ENCODE peak calls at places on chromosomes 16 and 17, in four cellular contexts. R is ascending aorta, T is foreskin fibroblast, C is keratinocyte. H is an unnamed sample.

GRCh38 chr16:22008215-22009142 is 568 bp downstream of the MOSMO start:
- DNase-seq in R (no peak), T (no peak), C (no peak), H (no peak)

GRCh38 chr16:11402051-11402744 is 56.9 kb downstream of the RMI2 start:
- DNase-seq in R (no peak), T (no peak), C (no peak), H (no peak)

GRCh38 chr16:89863741-89864391 is 9.5 kb upstream of the TCF25 start:
- DNase-seq in R (no peak), T (peak), C (no peak), H (peak)

GRCh38 chr16:70161350-70161749 is 12.2 kb upstream of the CLEC18C start:
- DNase-seq in R (no peak), T (no peak), C (no peak), H (no peak)

GRCh38 chr16:74862743-74863244 is 88.2 kb upstream of the FA2H start:
- DNase-seq in R (no peak), T (peak), C (no peak), H (peak)

GRCh38 chr16:15782573-15783365 is 74.1 kb downstream of the MYH11 start:
- DNase-seq in R (no peak), T (no peak), C (no peak), H (no peak)

GRCh38 chr16:13480801-13481200 is 439.2 kb upstream of the ERCC4 start:
- DNase-seq in R (no peak), T (peak), C (no peak), H (no peak)

GRCh38 chr17:37060094-37060493 is 111.3 kb downstream of the AATF start:
- DNase-seq in R (no peak), T (no peak), C (no peak), H (no peak)

GRCh38 chr16:10098991-10099390 is 83.2 kb downstream of the GRIN2A start:
- DNase-seq in R (no peak), T (peak), C (no peak), H (no peak)

GRCh38 chr17:61387011-61387410 is 12.6 kb upstream of the TBX2 start:
- DNase-seq in R (no peak), T (no peak), C (no peak), H (no peak)

GRCh38 chr17:32279933-32280716 is 14.5 kb downstream of the RHBDL3 start:
- DNase-seq in R (no peak), T (no peak), C (no peak), H (no peak)

GRCh38 chr17:63399856-63400255 is 46.2 kb downstream of the CYB561 start:
- DNase-seq in R (no peak), T (peak), C (no peak), H (peak)

GRCh38 chr17:8326591-8327583 is 12.8 kb upstream of the ODF4 start:
- DNase-seq in R (no peak), T (peak), C (no peak), H (peak)

GRCh38 chr17:46020023-46020735 is 21.1 kb downstream of the STH start:
- DNase-seq in R (no peak), T (no peak), C (no peak), H (no peak)

GRCh38 chr16:66619534-66620418 is 15.3 kb downstream of the CMTM3 start:
- DNase-seq in R (no peak), T (peak), C (no peak), H (peak)

GRCh38 chr16:2715064-2715463 is 5.0 kb downstream of the PRSS27 start:
- DNase-seq in R (no peak), T (no peak), C (no peak), H (no peak)

GRCh38 chr16:78990309-78990701 is 610.2 kb downstream of the MAF start:
- DNase-seq in R (no peak), T (no peak), C (no peak), H (no peak)

GRCh38 chr16:79213214-79213613 is 387.3 kb downstream of the MAF start:
- DNase-seq in R (no peak), T (no peak), C (no peak), H (no peak)

GRCh38 chr16:55212791-55213190 is 111.2 kb upstream of the IRX6 start:
- DNase-seq in R (no peak), T (no peak), C (no peak), H (no peak)

GRCh38 chr17:61551255-61551742 is 39.7 kb downstream of the NACA2 start:
- DNase-seq in R (no peak), T (peak), C (no peak), H (peak)

GRCh38 chr16:54152362-54153239 is 134.0 kb downstream of the IRX3 start:
- DNase-seq in R (no peak), T (no peak), C (no peak), H (no peak)

GRCh38 chr16:79286646-79287423 is 313.7 kb downstream of the MAF start:
- DNase-seq in R (peak), T (no peak), C (no peak), H (no peak)

GRCh38 chr16:60027351-60027750 is 1293.2 kb upstream of the GOT2 start:
- DNase-seq in R (no peak), T (no peak), C (no peak), H (no peak)

GRCh38 chr17:41510251-41511065 is 5.0 kb upstream of the KRT13 start:
- DNase-seq in R (no peak), T (no peak), C (no peak), H (no peak)

GRCh38 chr17:67606471-67606870 is 111.3 kb upstream of the NOL11 start:
- DNase-seq in R (no peak), T (no peak), C (no peak), H (no peak)

GRCh38 chr16:4780235-4780634 is 7.9 kb downstream of the SEPTIN12 start:
- DNase-seq in R (no peak), T (peak), C (no peak), H (no peak)

GRCh38 chr16:49640606-49641005 is 215.3 kb downstream of the ZNF423 start:
- DNase-seq in R (no peak), T (peak), C (no peak), H (peak)

GRCh38 chr17:38355256-38355655 is 3.6 kb downstream of the SOCS7 start:
- DNase-seq in R (no peak), T (no peak), C (no peak), H (no peak)

GRCh38 chr17:77266891-77267341 is 126.1 kb downstream of the SEC14L1 start:
- DNase-seq in R (no peak), T (no peak), C (no peak), H (no peak)

DNA sequence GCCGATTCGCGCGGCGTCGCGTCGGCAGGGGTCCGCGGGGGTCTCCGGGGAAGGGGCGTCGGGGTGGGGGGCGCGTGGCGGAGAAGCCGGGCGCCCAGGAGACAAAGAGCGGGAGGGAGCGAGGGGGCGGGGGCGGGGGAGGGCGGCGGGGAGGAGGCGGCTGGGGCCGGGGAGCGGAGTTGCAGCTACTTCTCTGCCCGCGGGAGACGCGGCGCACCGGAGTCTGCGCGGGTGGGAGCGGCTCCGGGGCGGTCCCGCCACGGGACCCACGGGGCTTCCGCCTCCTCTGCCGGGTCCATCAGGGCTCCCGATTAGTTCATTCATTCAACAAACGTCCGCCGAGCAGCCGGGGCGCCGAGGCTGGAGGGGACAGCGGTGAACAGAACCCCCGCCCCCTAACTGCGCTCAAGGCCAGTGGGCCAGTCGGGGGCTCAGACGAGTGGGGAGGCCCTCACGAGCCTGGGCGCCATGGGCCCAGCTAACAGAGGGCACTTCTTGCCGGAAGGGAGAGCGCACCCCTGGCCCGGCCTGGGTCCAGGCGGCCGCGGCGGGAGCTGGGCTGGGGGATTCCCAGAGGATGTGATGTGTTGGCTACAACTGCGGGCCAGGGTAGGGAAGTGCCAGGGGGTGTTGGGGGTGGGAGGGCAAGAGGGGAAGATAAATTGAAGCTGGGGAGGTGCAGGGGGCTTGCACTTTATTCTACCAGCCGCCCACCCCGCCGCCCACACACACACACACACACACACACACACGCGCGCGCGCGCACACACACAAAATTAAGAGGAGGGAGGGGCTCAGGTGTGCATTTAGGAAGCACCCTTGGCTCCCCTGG is at the start of gene SAMD14:
- DNase-seq in R (no peak), T (peak), C (no peak), H (peak)
- H3K4me3 ChIP-seq in R (peak), T (peak), C (peak), H (peak)

DNA sequence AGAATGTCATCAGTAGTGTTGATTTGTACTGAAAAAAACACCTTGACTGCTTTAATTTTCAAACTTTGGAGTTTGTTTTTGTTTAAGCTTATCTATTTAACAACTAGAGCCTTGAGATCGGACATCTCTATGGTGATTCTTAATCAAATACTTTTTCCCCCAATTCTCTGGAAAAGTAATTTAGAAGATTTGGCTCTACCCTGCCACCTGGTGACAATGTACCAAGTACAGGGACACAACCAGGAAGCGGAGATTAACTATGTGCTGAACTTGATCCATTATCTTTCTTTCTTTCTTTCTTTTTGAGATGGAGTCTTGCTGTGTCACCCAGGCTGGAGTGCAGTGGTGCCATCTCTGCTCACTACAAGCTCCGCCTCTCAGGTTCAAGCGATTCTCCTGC is 30.8 kb downstream of the USP43 start:
- DNase-seq in R (no peak), T (peak), C (no peak), H (no peak)
- TF ChIP-seq CTCF in R (no peak), T (peak), C (no peak), H (peak)

DNA sequence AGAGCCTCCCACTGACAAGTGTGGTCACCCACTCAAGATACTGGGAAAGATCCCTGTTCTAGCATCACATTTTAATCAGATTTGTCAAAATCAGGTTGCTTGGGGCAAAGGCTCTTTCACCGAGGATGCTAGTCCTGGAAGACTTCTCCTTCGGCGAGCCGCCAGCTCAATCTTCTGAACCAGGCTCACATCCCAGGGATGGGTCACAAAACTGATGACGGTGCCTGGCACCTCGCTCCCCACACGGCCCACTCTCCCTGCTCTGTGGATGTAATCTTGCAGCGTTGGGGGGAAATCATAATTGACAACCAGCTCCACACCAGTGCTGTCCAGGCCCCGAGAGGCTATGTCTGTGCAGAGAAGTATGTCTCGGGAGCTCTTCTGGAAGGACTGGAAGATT is 1.5 kb downstream of the DDX28 start:
- DNase-seq in R (no peak), T (no peak), C (no peak), H (no peak)
- H3K4me3 ChIP-seq in R (no peak), T (peak), C (no peak), H (no peak)

DNA sequence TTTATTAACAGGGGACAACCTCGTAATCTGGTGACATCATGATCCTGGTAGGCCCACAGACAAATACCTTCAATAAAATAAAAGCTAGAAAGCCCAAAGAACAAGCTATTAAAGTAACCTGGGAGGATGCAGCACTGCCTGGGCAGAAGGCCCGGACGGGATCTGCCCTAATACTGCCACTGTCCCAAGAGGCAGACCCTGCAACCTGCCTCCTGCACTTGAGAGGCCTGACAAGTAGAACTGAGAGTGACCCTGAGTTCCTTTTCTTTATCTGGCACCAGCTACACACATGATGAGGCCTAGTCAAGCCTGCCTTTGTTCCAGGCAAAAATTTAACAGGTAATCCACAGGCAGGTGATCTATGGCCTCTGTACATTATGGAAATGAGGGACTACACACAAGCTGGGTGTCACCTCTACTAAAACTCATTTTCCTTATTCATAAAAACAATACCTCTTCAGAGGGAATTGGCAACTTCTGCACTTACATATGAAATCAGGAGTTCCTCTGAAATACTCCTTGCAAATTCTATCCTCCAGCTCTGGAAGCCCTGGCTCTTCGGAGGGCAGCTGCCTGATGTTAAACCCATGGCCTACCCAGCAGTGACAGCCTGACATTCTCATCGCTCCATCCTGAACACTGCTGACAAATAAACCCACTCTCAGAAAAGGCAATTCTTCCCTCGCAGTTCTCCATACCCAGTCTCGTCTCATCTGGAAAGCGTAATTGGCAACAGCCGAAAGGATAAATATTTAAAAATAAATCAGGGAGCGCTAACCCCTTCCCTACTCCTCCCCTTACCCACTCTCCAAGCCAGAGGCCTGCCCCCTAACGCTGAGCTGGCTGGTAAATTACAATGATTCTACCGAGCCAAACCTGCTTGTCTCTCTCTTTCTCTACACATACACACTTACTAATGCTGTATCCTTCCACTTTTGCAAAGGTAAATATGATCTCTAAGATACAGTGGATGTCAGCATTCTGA is 2.5 kb upstream of the ZFHX3 start:
- DNase-seq in R (no peak), T (no peak), C (no peak), H (no peak)
- TF ChIP-seq CTCF in R (no peak), T (no peak), C (no peak), H (no peak)

DNA sequence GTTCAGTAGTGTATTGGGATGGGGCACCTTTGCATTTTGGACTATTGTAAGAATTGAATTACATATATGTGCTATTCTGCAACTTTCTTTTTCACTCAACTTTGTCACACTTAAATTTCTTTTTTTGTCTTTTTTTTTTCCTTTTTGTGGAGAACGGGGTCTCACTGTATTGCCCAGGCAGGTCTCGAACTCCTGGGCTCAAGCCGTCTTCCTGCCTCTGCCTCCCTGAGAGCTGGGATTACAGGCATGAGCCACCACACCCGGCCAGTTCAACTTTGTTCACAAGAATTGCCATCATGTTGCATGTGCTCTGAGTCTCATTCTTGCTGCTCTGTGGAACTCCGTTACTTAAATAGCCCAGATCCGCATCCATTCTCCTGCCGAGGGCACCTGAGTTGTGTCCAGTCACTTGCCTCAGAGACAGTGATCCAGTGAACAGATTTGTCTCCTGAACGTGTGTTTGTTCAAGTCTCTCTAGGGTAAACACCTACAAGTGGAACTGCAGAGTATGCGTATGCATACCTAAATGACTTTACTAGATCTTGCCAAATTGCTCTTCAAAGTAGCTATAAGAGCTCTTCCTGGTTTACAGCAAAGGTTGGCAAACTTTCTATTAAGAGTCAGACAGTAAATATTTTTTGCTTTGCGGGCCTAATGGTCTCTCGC is 3.4 kb upstream of the SLC38A10 start:
- DNase-seq in R (no peak), T (no peak), C (no peak), H (no peak)
- H3K4me3 ChIP-seq in R (no peak), T (no peak), C (no peak), H (no peak)

GRCh38 chr17:35141681-35142466 is at the start of gene NLE1:
- DNase-seq in R (no peak), T (peak), C (no peak), H (peak)

GRCh38 chr17:35138218-35138617 is 3.9 kb downstream of the NLE1 start:
- DNase-seq in R (no peak), T (no peak), C (no peak), H (no peak)

GRCh38 chr17:35146214-35146833 is 1.3 kb upstream of the UNC45B start:
- DNase-seq in R (no peak), T (no peak), C (no peak), H (no peak)

GRCh38 chr17:35144840-35145239 is 2.7 kb upstream of the NLE1 start:
- DNase-seq in R (no peak), T (no peak), C (no peak), H (no peak)

GRCh38 chr17:35142467-35142796 is 329 bp upstream of the NLE1 start:
- DNase-seq in R (no peak), T (no peak), C (no peak), H (no peak)
- TF ChIP-seq CTCF in R (no peak), T (no peak), C (no peak), H (no peak)

GRCh38 chr17:58085039-58085715 is 2.0 kb downstream of the DYNLL2 start:
- DNase-seq in R (no peak), T (peak), C (no peak), H (no peak)
- H3K4me3 ChIP-seq in R (peak), T (peak), C (peak), H (peak)

GRCh38 chr17:82915010-82915696 is 75.3 kb upstream of the ZNF750 start:
- DNase-seq in R (no peak), T (no peak), C (no peak), H (no peak)
- TF ChIP-seq CTCF in R (no peak), T (no peak), C (no peak), H (peak)

DNA sequence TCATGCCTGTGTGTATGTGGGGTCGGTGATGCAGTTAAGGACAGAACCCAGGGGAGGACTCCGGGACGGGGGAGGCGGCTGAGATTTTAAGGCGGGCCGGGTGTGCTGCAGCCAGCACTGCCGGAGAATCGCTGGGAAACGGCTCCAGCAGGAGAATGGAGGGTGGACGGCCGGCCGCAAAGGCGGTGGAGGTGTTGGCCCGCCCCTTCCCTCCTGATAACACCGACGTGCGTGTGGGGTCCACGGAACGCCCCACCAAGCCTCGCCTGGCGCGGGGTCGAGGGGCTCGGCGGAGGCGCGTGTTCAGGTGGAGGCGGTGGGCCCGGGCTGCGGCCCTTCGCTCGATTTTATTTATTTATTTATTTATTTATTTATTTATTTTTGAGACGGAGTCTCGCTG is 633 bp downstream of the ZNF843 start:
- DNase-seq in R (no peak), T (no peak), C (no peak), H (no peak)
- H3K4me3 ChIP-seq in R (peak), T (peak), C (no peak), H (peak)